ENCODE peak calls at places on chromosomes 4 and X, in eight cellular contexts. X, U, R, G, T, S, D and Y are unnamed samples.

GRCh38 chrX:31057691-31058090 is 14.2 kb downstream of the FTHL17 start:
- DNase-seq in U (no peak), S (no peak), G (no peak), R (peak), X (no peak), T (no peak), D (no peak), Y (no peak)

GRCh38 chrX:44667771-44668170 is 125.1 kb upstream of the FUNDC1 start:
- DNase-seq in G (no peak), D (no peak), U (no peak), S (no peak), T (no peak), R (no peak), X (no peak), Y (no peak)

GRCh38 chr4:38105475-38105874 is 145.3 kb downstream of the PTTG2 start:
- DNase-seq in X (no peak), U (no peak), R (no peak), D (no peak), G (no peak), S (peak), T (no peak), Y (no peak)

GRCh38 chr4:137203601-137204000 is 328.7 kb downstream of the PCDH18 start:
- DNase-seq in R (no peak), U (no peak), T (no peak), S (no peak), X (no peak), D (peak), G (no peak), Y (no peak)

GRCh38 chrX:24242649-24243556 is 71.0 kb downstream of the SUPT20HL2 start:
- DNase-seq in T (no peak), G (no peak), S (peak), D (no peak), R (no peak), U (no peak), X (no peak), Y (no peak)

GRCh38 chr4:142778430-142778829 is 67.7 kb downstream of the INPP4B start:
- DNase-seq in G (no peak), R (no peak), U (no peak), T (no peak), S (no peak), X (no peak), D (peak), Y (no peak)

GRCh38 chrX:136963973-136964372 is 69.8 kb downstream of the GPR101 start:
- DNase-seq in S (no peak), D (no peak), U (no peak), X (no peak), G (no peak), R (peak), T (no peak), Y (no peak)

GRCh38 chrX:130916636-130917422 is 13.8 kb upstream of the ENOX2 start:
- DNase-seq in G (peak), R (peak), U (peak), T (peak), D (peak), S (peak), X (peak), Y (peak)

GRCh38 chr4:110614981-110615365 is 7.9 kb downstream of the PITX2 start:
- DNase-seq in R (no peak), X (no peak), T (no peak), S (no peak), D (no peak), U (peak), G (no peak), Y (no peak)

GRCh38 chr4:109967798-109968520 is 55.3 kb downstream of the EGF start:
- DNase-seq in R (no peak), T (peak), U (no peak), G (no peak), D (peak), S (no peak), X (no peak), Y (no peak)

GRCh38 chr4:92111493-92111892 is 192.3 kb upstream of the GRID2 start:
- DNase-seq in S (no peak), X (no peak), U (no peak), T (no peak), R (no peak), G (no peak), D (no peak), Y (no peak)

GRCh38 chr4:140150636-140150885 is 3.4 kb downstream of the MAML3 start:
- DNase-seq in R (peak), D (no peak), T (no peak), S (no peak), U (no peak), X (no peak), G (peak), Y (peak)

GRCh38 chr4:181760560-181760959 is 482.6 kb upstream of the TENM3 start:
- DNase-seq in D (no peak), G (no peak), T (no peak), S (no peak), X (no peak), U (no peak), R (no peak), Y (no peak)

GRCh38 chr4:16000708-16001483 is 37.9 kb upstream of the FGFBP2 start:
- DNase-seq in S (no peak), U (no peak), R (no peak), T (no peak), X (no peak), G (no peak), D (no peak), Y (no peak)

GRCh38 chrX:78375894-78376293 is 48.5 kb upstream of the CYSLTR1 start:
- DNase-seq in R (no peak), S (no peak), X (no peak), U (no peak), G (no peak), T (peak), D (peak), Y (no peak)

GRCh38 chrX:103373581-103373980 is 2.8 kb upstream of the BEX3 start:
- DNase-seq in R (no peak), X (no peak), U (no peak), S (no peak), D (no peak), T (no peak), G (no peak), Y (no peak)

GRCh38 chr4:6470502-6471302 is 1.7 kb downstream of the PPP2R2C start:
- DNase-seq in R (peak), U (peak), G (no peak), X (no peak), T (peak), S (no peak), D (peak), Y (no peak)